ENCODE peak calls at places on chromosome 18, in six cellular contexts. F, H, O, L, J and Z are unnamed samples.

GRCh38 chr18:50356036-50356945 is 18.6 kb upstream of the SKA1 start:
- DNase-seq in F (no peak), H (no peak), O (peak), L (peak), J (no peak), Z (peak)

GRCh38 chr18:62436636-62437519 is 85.9 kb upstream of the ZCCHC2 start:
- DNase-seq in F (no peak), H (no peak), O (no peak), L (peak), J (no peak), Z (no peak)

GRCh38 chr18:31563778-31564177 is 27.9 kb upstream of the TTR start:
- DNase-seq in F (no peak), H (no peak), O (no peak), L (no peak), J (no peak), Z (no peak)

GRCh38 chr18:36534154-36534688 is 236.7 kb downstream of the FHOD3 start:
- DNase-seq in F (no peak), H (no peak), O (no peak), L (no peak), J (peak), Z (peak)

GRCh38 chr18:21968334-21968733 is 201.1 kb upstream of the GATA6 start:
- DNase-seq in F (no peak), H (no peak), O (no peak), L (no peak), J (no peak), Z (no peak)

GRCh38 chr18:29157057-29157780 is 980.3 kb upstream of the CDH2 start:
- DNase-seq in F (no peak), H (no peak), O (peak), L (no peak), J (no peak), Z (no peak)

GRCh38 chr18:46419391-46420141 is 237.5 kb downstream of the LOXHD1 start:
- DNase-seq in F (no peak), H (no peak), O (no peak), L (no peak), J (no peak), Z (no peak)

GRCh38 chr18:21513292-21513691 is 87.2 kb downstream of the ESCO1 start:
- DNase-seq in F (no peak), H (no peak), O (no peak), L (peak), J (no peak), Z (no peak)

GRCh38 chr18:76351961-76352581 is 143.0 kb downstream of the ZNF516 start:
- DNase-seq in F (no peak), H (peak), O (no peak), L (peak), J (no peak), Z (no peak)

GRCh38 chr18:67710639-67711038 is 194.1 kb upstream of the DSEL start:
- DNase-seq in F (no peak), H (no peak), O (no peak), L (no peak), J (no peak), Z (no peak)

GRCh38 chr18:67705748-67706147 is 189.2 kb upstream of the DSEL start:
- DNase-seq in F (no peak), H (no peak), O (no peak), L (no peak), J (no peak), Z (no peak)
- TF ChIP-seq CTCF in F (no peak), H (no peak), O (no peak), L (no peak), J (no peak), Z (no peak)

GRCh38 chr18:13440277-13441248 is 222.0 kb downstream of the LDLRAD4 start:
- DNase-seq in F (no peak), H (no peak), O (no peak), L (no peak), J (no peak), Z (no peak)
- TF ChIP-seq CTCF in F (peak), H (no peak), O (no peak), L (no peak), J (no peak), Z (no peak)

DNA sequence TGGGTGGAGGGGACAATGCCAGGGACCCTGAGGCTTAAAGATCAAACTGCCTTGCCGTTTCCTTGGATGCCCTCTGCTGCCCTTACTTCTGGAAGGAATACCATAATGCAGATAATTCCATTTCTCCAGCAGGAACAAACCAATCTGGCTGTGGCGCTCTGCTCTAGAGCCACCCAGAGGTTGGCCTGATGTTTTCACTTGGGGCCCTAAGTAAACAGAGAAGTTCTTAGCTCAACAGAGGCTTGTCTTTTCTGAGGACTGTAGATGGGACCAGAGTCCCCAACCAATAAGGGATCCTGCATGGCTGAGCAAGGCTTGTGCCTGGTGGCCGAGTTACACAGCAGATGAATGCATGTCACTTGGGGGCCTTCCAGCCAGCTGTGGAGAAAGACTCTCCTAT is 230.2 kb downstream of the ZBTB7C start:
- DNase-seq in F (no peak), H (no peak), O (no peak), L (no peak), J (no peak), Z (no peak)
- TF ChIP-seq CTCF in F (no peak), H (no peak), O (peak), L (no peak), J (no peak), Z (no peak)

GRCh38 chr18:65567372-65567771 is 183.4 kb upstream of the CDH7 start:
- DNase-seq in F (no peak), H (no peak), O (no peak), L (peak), J (no peak), Z (no peak)
- TF ChIP-seq CTCF in F (peak), H (peak), O (no peak), L (no peak), J (peak), Z (peak)

GRCh38 chr18:486929-487328 is 13.6 kb downstream of the COLEC12 start:
- DNase-seq in F (no peak), H (no peak), O (no peak), L (no peak), J (no peak), Z (no peak)
- TF ChIP-seq CTCF in F (no peak), H (no peak), O (no peak), L (no peak), J (no peak), Z (no peak)

DNA sequence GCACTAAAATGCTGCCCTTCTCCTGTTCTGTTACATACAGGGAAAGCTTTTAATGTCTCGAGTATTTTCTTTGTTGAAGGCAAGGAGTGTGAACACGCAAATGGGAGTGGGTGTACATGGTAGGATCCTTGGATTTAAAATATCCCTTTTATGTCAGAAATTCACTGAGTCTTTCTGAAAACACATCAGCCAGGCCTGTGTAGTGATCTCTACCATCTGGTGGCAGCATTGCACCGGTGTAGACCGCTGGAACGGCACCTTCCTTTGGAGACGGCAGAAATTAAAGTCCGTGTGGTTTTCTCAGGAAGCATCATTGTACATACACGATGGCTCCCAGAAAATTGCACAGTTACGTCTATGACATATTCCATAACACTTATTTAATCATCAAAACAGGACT is 515.8 kb downstream of the GALR1 start:
- DNase-seq in F (peak), H (peak), O (no peak), L (no peak), J (no peak), Z (no peak)
- TF ChIP-seq CTCF in F (peak), H (peak), O (no peak), L (no peak), J (peak), Z (peak)

GRCh38 chr18:24447961-24448360 is 12.5 kb upstream of the HRH4 start:
- DNase-seq in F (no peak), H (no peak), O (no peak), L (no peak), J (no peak), Z (no peak)

GRCh38 chr18:24446453-24446852 is 14.0 kb upstream of the HRH4 start:
- DNase-seq in F (no peak), H (no peak), O (no peak), L (no peak), J (peak), Z (no peak)

GRCh38 chr18:24443870-24444269 is 16.6 kb upstream of the HRH4 start:
- DNase-seq in F (no peak), H (no peak), O (no peak), L (no peak), J (peak), Z (no peak)

DNA sequence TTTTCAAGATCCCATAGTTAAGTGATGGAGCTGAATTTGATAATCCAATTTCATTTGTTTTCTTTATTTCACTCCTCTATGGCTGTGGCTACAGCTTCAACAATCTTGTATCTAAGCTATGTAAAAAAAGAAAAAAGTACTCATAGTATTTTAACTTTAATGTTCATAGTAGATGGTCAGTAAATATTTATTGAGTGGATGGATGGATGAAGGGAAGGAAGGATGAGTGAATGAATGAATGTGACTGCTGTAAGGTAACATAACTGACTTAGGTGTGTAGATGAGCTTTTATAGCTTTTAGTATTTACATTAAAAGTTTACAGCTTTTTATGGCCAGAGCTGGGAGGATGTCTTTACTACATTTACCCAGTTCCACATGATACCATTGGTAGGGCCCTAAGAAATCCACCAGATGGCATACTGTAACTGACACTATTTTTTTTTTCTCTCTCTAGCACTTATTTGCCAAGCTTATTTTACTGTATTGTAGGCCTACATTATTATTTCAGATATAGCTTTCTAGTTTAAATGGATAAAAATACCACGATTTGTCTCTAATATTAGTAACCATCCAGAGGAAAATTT is 13.4 kb upstream of the HRH4 start:
- DNase-seq in F (no peak), H (no peak), O (no peak), L (peak), J (peak), Z (no peak)
- TF ChIP-seq CTCF in F (no peak), H (peak), O (peak), L (peak), J (peak), Z (no peak)

GRCh38 chr18:41513438-41513837 is 441.6 kb upstream of the PIK3C3 start:
- DNase-seq in F (no peak), H (no peak), O (no peak), L (no peak), J (no peak), Z (no peak)

DNA sequence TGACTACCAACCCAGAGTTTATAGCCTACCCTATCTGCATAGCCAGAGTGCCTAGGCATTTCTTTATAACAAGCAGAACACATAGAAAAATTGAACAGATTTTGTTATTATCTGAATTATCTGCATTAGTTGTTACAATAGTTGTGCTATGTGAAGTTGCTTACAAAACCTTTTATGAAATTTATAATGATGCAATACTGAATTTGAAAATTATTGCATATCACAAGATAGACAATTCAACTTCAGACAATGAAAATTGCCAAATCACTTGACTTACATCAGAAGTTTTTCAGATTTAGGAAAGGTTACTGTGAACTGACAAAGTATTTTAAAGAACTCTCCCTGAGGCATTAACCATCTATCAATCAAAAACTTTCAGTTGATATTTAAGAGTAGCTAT is 437.9 kb upstream of the PIK3C3 start:
- DNase-seq in F (no peak), H (no peak), O (no peak), L (no peak), J (no peak), Z (no peak)
- TF ChIP-seq CTCF in F (no peak), H (no peak), O (no peak), L (no peak), J (no peak), Z (no peak)

GRCh38 chr18:74819433-74820059 is 221.9 kb downstream of the ZNF407 start:
- DNase-seq in F (peak), H (no peak), O (no peak), L (no peak), J (no peak), Z (no peak)
- TF ChIP-seq CTCF in F (peak), H (peak), O (peak), L (peak), J (peak), Z (peak)